ENCODE peak calls at places on chromosomes 3 and 15, in seven cellular contexts. G is neural progenitor cell; N is hepatocyte; J is tibial nerve; S is CD8-positive, alpha-beta T cell; O is left ventricle myocardium inferior; V is brain microvascular endothelial cell. D is an unnamed sample. For H3K27me3, the result is how much of the 10 kb centered on the place peaks cover.

GRCh38 chr3:128343287-128344045 is 123.2 kb downstream of the DNAJB8 start:
- DNase-seq in N (peak), J (no peak), G (no peak), O (no peak), S (no peak), V (peak), D (peak)

GRCh38 chr15:63834500-63835210 is 907 bp upstream of the HERC1 start:
- DNase-seq in S (no peak), O (no peak), V (no peak), J (peak), G (no peak), N (no peak), D (no peak)

GRCh38 chr3:127387119-127387518 is 99.3 kb upstream of the PRR20G start:
- DNase-seq in N (no peak), S (no peak), J (no peak), G (no peak), V (no peak), O (peak), D (no peak)

GRCh38 chr15:66039117-66039860 is 170.0 kb downstream of the RAB11A start:
- DNase-seq in N (no peak), V (no peak), S (no peak), J (no peak), G (peak), O (no peak), D (no peak)

GRCh38 chr3:152069871-152070270 is 196.4 kb downstream of the SUCNR1 start:
- DNase-seq in O (no peak), V (no peak), N (no peak), J (no peak), S (no peak), G (no peak), D (no peak)

GRCh38 chr3:33417051-33417673 is 23.0 kb downstream of the UBP1 start:
- DNase-seq in G (no peak), O (no peak), S (no peak), V (no peak), N (no peak), J (no peak), D (no peak)

GRCh38 chr3:42730706-42731420 is 28.3 kb upstream of the HHATL start:
- DNase-seq in O (no peak), J (no peak), S (peak), N (no peak), G (no peak), V (no peak), D (no peak)

GRCh38 chr15:63156708-63157065 is 590 bp downstream of the RPS27L start:
- DNase-seq in S (no peak), G (peak), N (peak), V (peak), J (peak), O (peak), D (no peak)

GRCh38 chr15:29115093-29115991 is 154.3 kb downstream of the NSMCE3 start:
- DNase-seq in J (no peak), G (peak), O (no peak), N (peak), V (peak), S (no peak), D (peak)

GRCh38 chr3:197736010-197736490 is 654 bp downstream of the RUBCN start:
- DNase-seq in S (peak), V (no peak), G (peak), J (no peak), O (no peak), N (peak), D (no peak)

GRCh38 chr3:152301745-152302181 is 33.0 kb downstream of the MBNL1 start:
- DNase-seq in N (no peak), J (no peak), O (no peak), V (no peak), S (no peak), G (no peak), D (no peak)

GRCh38 chr3:17810759-17811158 is 68.3 kb upstream of the TBC1D5 start:
- DNase-seq in V (no peak), J (no peak), N (no peak), S (no peak), O (no peak), G (no peak), D (no peak)

GRCh38 chr15:57580866-57581265 is 10.8 kb upstream of the MYZAP start:
- DNase-seq in V (no peak), J (no peak), G (no peak), S (no peak), O (no peak), N (peak), D (no peak)

GRCh38 chr3:30256474-30256873 is 349.9 kb upstream of the TGFBR2 start:
- DNase-seq in V (peak), S (no peak), J (no peak), N (no peak), G (no peak), O (no peak), D (no peak)

GRCh38 chr15:34341922-34342736 is 807 bp downstream of the NOP10 start:
- DNase-seq in N (no peak), J (no peak), S (no peak), O (no peak), G (no peak), V (no peak), D (no peak)

GRCh38 chr3:122615303-122615702 is 37.9 kb downstream of the PARP15 start:
- DNase-seq in J (no peak), V (peak), S (no peak), N (no peak), G (peak), O (no peak), D (no peak)

GRCh38 chr3:160152638-160153037 is 72.6 kb upstream of the C3orf80 start:
- DNase-seq in S (no peak), J (no peak), G (no peak), O (no peak), N (no peak), V (no peak), D (no peak)

GRCh38 chr3:11556851-11557644 is 86.7 kb downstream of the VGLL4 start:
- DNase-seq in J (peak), S (no peak), N (no peak), V (peak), G (no peak), O (peak), D (no peak)

GRCh38 chr3:128353991-128354687 is 112.6 kb downstream of the DNAJB8 start:
- DNase-seq in G (no peak), J (no peak), O (no peak), N (no peak), S (no peak), V (peak), D (peak)

GRCh38 chr3:45962033-45962432 is 18.8 kb downstream of the CXCR6 start:
- DNase-seq in O (no peak), S (no peak), V (no peak), N (no peak), G (no peak), J (no peak), D (no peak)

GRCh38 chr3:141425523-141426233 is 57.4 kb downstream of the ZBTB38 start:
- DNase-seq in O (no peak), S (no peak), G (no peak), V (no peak), N (no peak), J (no peak), D (no peak)

GRCh38 chr3:157077565-157077991 is 82.4 kb downstream of the CCNL1 start:
- DNase-seq in J (no peak), O (no peak), V (no peak), N (no peak), G (no peak), S (no peak), D (no peak)

GRCh38 chr3:60475096-60475495 is 776.2 kb downstream of the FHIT start:
- DNase-seq in O (no peak), V (no peak), N (no peak), G (no peak), J (no peak), S (no peak), D (no peak)

GRCh38 chr15:75451202-75451673 is 252 bp downstream of the SIN3A start:
- DNase-seq in O (no peak), V (no peak), G (no peak), J (no peak), S (no peak), N (no peak), D (no peak)

GRCh38 chr3:13873818-13874217 is 6.1 kb downstream of the WNT7A start:
- DNase-seq in S (no peak), V (no peak), G (peak), J (no peak), O (no peak), N (no peak), D (no peak)

GRCh38 chr3:13870902-13871301 is 9.0 kb downstream of the WNT7A start:
- DNase-seq in J (no peak), V (no peak), N (no peak), O (no peak), S (no peak), G (no peak), D (no peak)

GRCh38 chr3:13869944-13870343 is 9.9 kb downstream of the WNT7A start:
- DNase-seq in J (no peak), V (no peak), G (no peak), S (no peak), N (no peak), O (no peak), D (no peak)

GRCh38 chr3:13872451-13872850 is 7.4 kb downstream of the WNT7A start:
- DNase-seq in J (no peak), G (no peak), S (no peak), V (no peak), N (no peak), O (no peak), D (peak)

GRCh38 chr3:13871791-13872190 is 8.1 kb downstream of the WNT7A start:
- DNase-seq in J (no peak), S (no peak), O (no peak), G (no peak), V (no peak), N (no peak), D (no peak)
- H3K27me3 ChIP-seq in J (under half), S (under half), O (half or more), G (half or more), V (under half), N (half or more), D (under half)

GRCh38 chr3:132981746-132982145 is 56.4 kb upstream of the TMEM108 start:
- DNase-seq in J (no peak), N (no peak), V (no peak), O (no peak), G (peak), S (no peak), D (no peak)
- TF ChIP-seq CTCF in J (no peak), N (no peak), V (no peak), O (no peak), G (peak), S (no peak), D (no peak)

GRCh38 chr3:23654571-23654970 is 151.2 kb upstream of the UBE2E1 start:
- DNase-seq in S (no peak), V (no peak), N (no peak), J (no peak), O (no peak), G (no peak), D (no peak)
- H3K4me3 ChIP-seq in S (no peak), V (no peak), N (no peak), J (no peak), O (no peak), G (no peak), D (no peak)

GRCh38 chr3:53173107-53173506 is 12.1 kb downstream of the PRKCD start:
- DNase-seq in V (no peak), J (no peak), S (no peak), N (no peak), O (no peak), G (no peak), D (no peak)

GRCh38 chr3:53169832-53170324 is 8.9 kb downstream of the PRKCD start:
- DNase-seq in J (no peak), N (no peak), O (no peak), G (no peak), V (no peak), S (no peak), D (no peak)

GRCh38 chr3:53171109-53171453 is 10.1 kb downstream of the PRKCD start:
- DNase-seq in N (no peak), O (no peak), J (no peak), V (no peak), S (no peak), G (no peak), D (no peak)

GRCh38 chr3:53170325-53171108 is 9.5 kb downstream of the PRKCD start:
- DNase-seq in J (no peak), S (no peak), O (no peak), N (peak), V (no peak), G (no peak), D (no peak)

DNA sequence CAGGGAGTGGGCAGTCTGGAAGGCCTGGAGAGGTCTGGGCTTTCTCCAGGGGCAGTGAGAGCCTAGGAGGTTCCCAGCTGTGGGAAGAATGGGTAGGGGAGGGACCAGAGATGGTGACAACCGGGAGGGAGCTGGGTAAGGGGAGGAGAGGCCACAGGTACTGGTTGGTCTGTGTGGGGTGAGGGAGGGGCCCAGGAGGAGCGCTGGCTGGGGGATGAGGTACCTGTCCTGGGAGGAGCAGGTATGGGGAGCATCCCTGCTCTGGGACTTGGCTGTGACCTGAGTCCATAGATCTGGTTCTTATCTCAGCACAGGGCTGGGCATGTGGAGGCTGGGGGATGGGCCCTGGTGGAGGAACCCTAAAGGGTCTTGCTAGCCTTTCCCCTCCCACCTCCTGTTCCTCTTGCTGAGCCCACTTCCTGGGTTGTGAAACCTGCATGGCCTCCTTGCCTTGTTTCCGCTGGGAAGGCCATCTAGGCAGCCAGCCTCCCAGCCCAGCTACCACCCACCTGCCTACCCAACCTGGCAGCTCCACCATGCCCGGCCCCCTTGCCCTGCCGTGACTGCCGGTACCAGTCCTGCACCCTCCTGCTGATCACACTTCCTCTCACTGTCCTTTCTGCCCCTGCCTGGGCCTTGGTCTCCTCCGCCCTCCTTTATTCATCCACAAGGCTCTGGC is 11.0 kb downstream of the PRKCD start:
- DNase-seq in O (no peak), S (no peak), G (no peak), V (no peak), N (no peak), J (no peak), D (no peak)
- H3K27me3 ChIP-seq in O (under half), S (under half), G (under half), V (under half), N (under half), J (under half), D (under half)

GRCh38 chr3:15974647-15975046 is 176.9 kb upstream of the ANKRD28 start:
- DNase-seq in G (peak), O (no peak), N (no peak), J (no peak), V (no peak), S (no peak), D (no peak)
- TF ChIP-seq CTCF in G (peak), O (no peak), N (no peak), J (no peak), V (peak), S (no peak), D (no peak)

GRCh38 chr15:90535254-90535653 is 5.5 kb downstream of the CRTC3 start:
- DNase-seq in V (no peak), N (no peak), S (no peak), G (no peak), O (no peak), J (no peak), D (no peak)
- H3K4me3 ChIP-seq in V (no peak), N (no peak), S (no peak), G (no peak), O (no peak), J (no peak), D (no peak)

DNA sequence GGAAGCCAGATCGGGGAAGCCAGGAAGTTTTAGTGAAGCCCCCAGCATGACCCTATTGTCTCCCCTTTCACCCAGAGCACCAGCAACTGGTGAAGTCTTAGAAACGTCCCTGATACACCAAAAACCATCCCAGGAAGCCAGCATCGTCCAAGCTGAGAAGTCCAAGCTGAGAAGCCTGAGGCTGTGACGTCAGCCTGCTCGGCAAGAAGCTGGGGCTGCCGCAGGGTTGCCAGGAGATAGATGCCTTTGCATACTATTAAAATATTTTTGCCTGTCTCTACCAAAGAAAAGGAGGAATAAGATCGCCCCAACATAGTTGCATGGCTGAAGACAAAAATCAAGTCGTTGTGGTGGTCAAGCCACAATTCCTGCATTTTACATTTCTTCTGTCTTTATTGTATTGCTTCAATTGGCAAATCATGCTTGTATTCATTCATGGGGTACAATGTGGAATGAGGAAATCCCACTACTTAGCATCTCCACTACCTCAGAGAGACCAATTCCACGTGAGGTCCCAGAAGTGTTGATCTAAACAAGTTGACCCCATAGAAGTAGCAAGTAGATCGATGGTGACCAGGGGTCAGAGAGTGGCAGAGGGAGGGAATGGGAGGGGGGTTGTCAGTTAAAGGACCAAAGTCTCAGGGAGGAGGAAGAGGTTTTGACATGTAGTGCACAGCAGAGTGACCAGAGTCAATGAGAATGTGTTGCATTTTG is 19.6 kb upstream of the EMC3 start:
- DNase-seq in N (no peak), S (no peak), J (no peak), O (no peak), V (no peak), G (no peak), D (no peak)
- H3K27me3 ChIP-seq in N (under half), S (under half), J (under half), O (under half), V (under half), G (under half), D (under half)

GRCh38 chr15:94843060-94843459 is 611.7 kb downstream of the MCTP2 start:
- DNase-seq in O (no peak), V (no peak), N (no peak), J (no peak), S (no peak), G (no peak), D (no peak)

GRCh38 chr15:94847325-94847724 is 616.0 kb downstream of the MCTP2 start:
- DNase-seq in V (no peak), O (no peak), S (no peak), G (no peak), N (no peak), J (no peak), D (no peak)

GRCh38 chr15:94844188-94844532 is 612.8 kb downstream of the MCTP2 start:
- DNase-seq in J (no peak), N (no peak), O (no peak), S (no peak), V (no peak), G (no peak), D (no peak)

GRCh38 chr15:94844533-94845390 is 613.4 kb downstream of the MCTP2 start:
- DNase-seq in J (peak), N (peak), V (peak), G (peak), O (peak), S (no peak), D (no peak)

DNA sequence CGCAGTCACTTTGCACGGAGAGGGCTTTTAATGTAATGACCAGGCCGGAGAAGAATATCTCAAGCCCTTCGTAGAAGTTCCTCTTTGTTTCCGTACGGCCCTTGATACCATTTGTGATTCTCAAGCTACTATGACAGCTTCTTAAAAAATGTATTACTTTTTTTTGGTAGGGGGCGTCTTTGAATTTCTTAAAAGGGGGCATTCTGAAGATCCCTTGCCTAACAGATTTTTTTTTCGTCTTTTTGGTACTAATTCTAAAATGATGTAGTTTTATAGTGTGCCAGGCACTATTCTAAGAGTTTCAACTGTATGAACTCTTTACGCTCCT is 614.0 kb downstream of the MCTP2 start:
- DNase-seq in O (no peak), N (no peak), J (no peak), G (no peak), V (no peak), S (no peak), D (no peak)
- TF ChIP-seq CTCF in O (no peak), N (peak), J (no peak), G (no peak), V (peak), S (no peak), D (no peak)

DNA sequence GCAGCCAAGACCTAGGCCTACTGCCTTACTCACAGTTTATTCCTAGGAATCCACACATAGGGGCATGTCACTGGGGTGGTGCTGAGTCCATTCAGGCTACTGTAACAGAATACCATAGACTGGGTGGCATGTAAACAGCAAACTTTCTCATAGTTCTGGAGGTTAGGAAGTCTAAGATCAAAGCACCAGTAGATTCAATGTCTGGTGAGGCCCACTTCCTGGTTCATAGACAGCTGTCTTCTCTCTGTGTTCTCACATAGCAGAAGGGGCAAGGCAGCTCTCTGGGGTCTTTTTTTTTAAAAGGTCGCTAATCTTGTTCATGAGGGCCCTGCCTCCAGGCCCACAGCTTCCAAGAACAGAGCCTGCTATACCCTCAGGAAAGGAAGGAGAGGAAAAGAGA is 113.9 kb upstream of the MANF start:
- DNase-seq in N (no peak), S (peak), O (no peak), V (no peak), G (no peak), J (no peak), D (no peak)
- H3K4me3 ChIP-seq in N (no peak), S (peak), O (no peak), V (no peak), G (no peak), J (no peak), D (no peak)

GRCh38 chr3:63912768-63913588 is 795 bp upstream of the SCAANT1 start:
- DNase-seq in N (peak), J (peak), S (no peak), G (peak), O (peak), V (peak), D (peak)

GRCh38 chr3:63910873-63911272 is 1.3 kb downstream of the SCAANT1 start:
- DNase-seq in J (no peak), V (no peak), G (no peak), O (no peak), N (no peak), S (no peak), D (no peak)

GRCh38 chr3:63911901-63912767 is at the start of gene SCAANT1:
- DNase-seq in O (peak), G (peak), J (peak), V (peak), S (peak), N (peak), D (peak)

GRCh38 chr3:63911395-63911900 is 735 bp downstream of the SCAANT1 start:
- DNase-seq in S (no peak), O (no peak), G (no peak), N (no peak), V (no peak), J (peak), D (no peak)

DNA sequence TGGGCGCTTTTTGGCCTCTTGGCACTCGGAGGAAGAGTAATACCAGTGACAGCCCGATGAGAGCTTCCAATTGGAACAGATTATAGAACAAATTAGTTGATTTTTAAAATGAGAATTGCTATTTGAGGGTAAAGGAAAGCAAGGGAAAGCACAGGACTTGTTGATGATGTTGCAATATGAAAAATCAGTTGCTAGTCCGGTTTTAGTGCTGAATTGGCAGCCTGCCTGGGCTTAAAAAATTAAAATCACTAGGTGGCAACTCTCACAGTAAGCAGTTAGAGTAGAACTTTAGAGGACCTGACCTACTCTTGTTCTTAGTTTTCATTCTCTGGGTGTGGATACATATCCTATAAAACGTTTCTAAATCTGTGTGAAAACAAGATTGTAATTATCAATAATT is 2.1 kb upstream of the SCAANT1 start:
- DNase-seq in S (no peak), G (no peak), V (no peak), N (no peak), O (no peak), J (peak), D (no peak)
- H3K27me3 ChIP-seq in S (under half), G (under half), V (under half), N (under half), O (under half), J (under half), D (under half)